ENCODE peak calls at places on chromosomes 16 and 17, in four cellular contexts. One of them, this sample, is unnamed.

GRCh38 chr16:22213801-22214200 is 7.7 kb downstream of the EEF2K start:
- DNase-seq in H1: no peak
- DNase-seq in K562: no peak
- DNase-seq in GM12878: no peak
- DNase-seq in this sample: no peak

GRCh38 chr16:50183316-50183715 is 30.2 kb downstream of the TENT4B start:
- DNase-seq in H1: no peak
- DNase-seq in K562: no peak
- DNase-seq in GM12878: no peak
- DNase-seq in this sample: no peak

GRCh38 chr16:2004795-2005517 is 4.7 kb downstream of the ZNF598 start:
- DNase-seq in H1: no peak
- DNase-seq in K562: no peak
- DNase-seq in GM12878: no peak
- DNase-seq in this sample: no peak

GRCh38 chr17:28712037-28712704 is 483 bp upstream of the PROCA1 start:
- DNase-seq in H1: peak
- DNase-seq in K562: peak
- DNase-seq in GM12878: no peak
- DNase-seq in this sample: no peak

GRCh38 chr17:59357219-59357699 is 25.8 kb downstream of the YPEL2 start:
- DNase-seq in H1: no peak
- DNase-seq in K562: no peak
- DNase-seq in GM12878: no peak
- DNase-seq in this sample: no peak

GRCh38 chr17:51016099-51016498 is 104.6 kb downstream of the SPAG9 start:
- DNase-seq in H1: no peak
- DNase-seq in K562: no peak
- DNase-seq in GM12878: no peak
- DNase-seq in this sample: no peak

GRCh38 chr17:51869387-51869786 is 289.1 kb downstream of the CA10 start:
- DNase-seq in H1: peak
- DNase-seq in K562: no peak
- DNase-seq in GM12878: no peak
- DNase-seq in this sample: no peak

GRCh38 chr17:10021239-10021638 is 116.2 kb upstream of the RCVRN start:
- DNase-seq in H1: no peak
- DNase-seq in K562: no peak
- DNase-seq in GM12878: no peak
- DNase-seq in this sample: no peak

GRCh38 chr17:12618557-12618956 is 47.1 kb upstream of the MYOCD start:
- DNase-seq in H1: no peak
- DNase-seq in K562: no peak
- DNase-seq in GM12878: no peak
- DNase-seq in this sample: no peak

GRCh38 chr17:57551321-57552079 is 193.6 kb downstream of the CCDC182 start:
- DNase-seq in H1: no peak
- DNase-seq in K562: no peak
- DNase-seq in GM12878: peak
- DNase-seq in this sample: no peak

GRCh38 chr17:28777178-28777577 is 33.4 kb downstream of the TRAF4 start:
- DNase-seq in H1: no peak
- DNase-seq in K562: no peak
- DNase-seq in GM12878: no peak
- DNase-seq in this sample: no peak

GRCh38 chr17:56502120-56502519 is 91.4 kb upstream of the NOG start:
- DNase-seq in H1: no peak
- DNase-seq in K562: no peak
- DNase-seq in GM12878: no peak
- DNase-seq in this sample: no peak

GRCh38 chr16:66474750-66475199 is 47.7 kb downstream of the BEAN1 start:
- DNase-seq in H1: peak
- DNase-seq in K562: no peak
- DNase-seq in GM12878: peak
- DNase-seq in this sample: no peak

GRCh38 chr16:72371307-72372081 is 199.5 kb upstream of the PMFBP1 start:
- DNase-seq in H1: no peak
- DNase-seq in K562: no peak
- DNase-seq in GM12878: no peak
- DNase-seq in this sample: no peak

GRCh38 chr17:17087424-17088103 is 45.3 kb downstream of the MPRIP start:
- DNase-seq in H1: no peak
- DNase-seq in K562: no peak
- DNase-seq in GM12878: no peak
- DNase-seq in this sample: no peak

GRCh38 chr17:32783602-32784001 is 93.3 kb downstream of the MYO1D start:
- DNase-seq in H1: no peak
- DNase-seq in K562: peak
- DNase-seq in GM12878: peak
- DNase-seq in this sample: peak

GRCh38 chr17:43907425-43907981 is at the start of gene MPP2:
- DNase-seq in H1: peak
- DNase-seq in K562: peak
- DNase-seq in GM12878: no peak
- DNase-seq in this sample: peak

GRCh38 chr16:17106243-17106791 is 364.4 kb downstream of the XYLT1 start:
- DNase-seq in H1: no peak
- DNase-seq in K562: no peak
- DNase-seq in GM12878: peak
- DNase-seq in this sample: no peak

GRCh38 chr16:56332464-56333079 is 92.8 kb downstream of the AMFR start:
- DNase-seq in H1: peak
- DNase-seq in K562: peak
- DNase-seq in GM12878: no peak
- DNase-seq in this sample: peak

GRCh38 chr17:42252528-42253172 is 23.5 kb downstream of the STAT5B start:
- DNase-seq in H1: no peak
- DNase-seq in K562: no peak
- DNase-seq in GM12878: no peak
- DNase-seq in this sample: no peak

GRCh38 chr17:4946312-4946976 is 1.9 kb downstream of the PFN1 start:
- DNase-seq in H1: no peak
- DNase-seq in K562: no peak
- DNase-seq in GM12878: no peak
- DNase-seq in this sample: no peak

GRCh38 chr16:8565498-8565897 is 24.8 kb downstream of the TMEM114 start:
- DNase-seq in H1: peak
- DNase-seq in K562: no peak
- DNase-seq in GM12878: no peak
- DNase-seq in this sample: no peak
- TF ChIP-seq NRF1 in H1: no peak
- TF ChIP-seq NRF1 in K562: no peak
- TF ChIP-seq NRF1 in GM12878: no peak
- TF ChIP-seq NRF1 in this sample: no peak

DNA sequence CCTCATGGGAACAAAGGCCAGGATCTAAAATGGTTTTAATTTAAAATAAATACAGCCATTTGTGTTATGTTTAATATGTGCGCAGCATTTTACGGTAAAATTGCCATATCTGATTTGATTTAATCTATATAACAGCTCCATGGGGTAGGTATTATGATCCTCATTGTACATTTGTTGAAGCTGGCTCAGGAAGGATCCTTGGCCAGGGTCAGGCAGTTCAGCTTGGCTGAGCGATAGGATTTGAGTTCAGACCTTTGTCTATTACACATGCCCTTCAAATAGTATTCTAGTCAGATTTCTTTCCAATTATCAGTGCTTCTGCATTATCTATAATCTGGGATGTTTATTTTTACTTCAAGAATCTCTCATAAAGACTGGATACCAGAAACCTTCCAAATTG is 950.4 kb upstream of the EEF2KMT start:
- DNase-seq in H1: no peak
- DNase-seq in K562: no peak
- DNase-seq in GM12878: no peak
- DNase-seq in this sample: peak
- TF ChIP-seq NRF1 in H1: no peak
- TF ChIP-seq NRF1 in K562: no peak
- TF ChIP-seq NRF1 in GM12878: no peak
- TF ChIP-seq NRF1 in this sample: no peak

GRCh38 chr17:47072881-47073280 is 93.8 kb upstream of the RPRML start:
- DNase-seq in H1: peak
- DNase-seq in K562: no peak
- DNase-seq in GM12878: no peak
- DNase-seq in this sample: peak
- TF ChIP-seq NRF1 in H1: no peak
- TF ChIP-seq NRF1 in K562: no peak
- TF ChIP-seq NRF1 in GM12878: no peak
- TF ChIP-seq NRF1 in this sample: no peak

GRCh38 chr16:84547539-84548058 is 43.1 kb upstream of the MEAK7 start:
- DNase-seq in H1: peak
- DNase-seq in K562: no peak
- DNase-seq in GM12878: no peak
- DNase-seq in this sample: no peak

GRCh38 chr16:84548971-84549844 is 44.7 kb upstream of the MEAK7 start:
- DNase-seq in H1: no peak
- DNase-seq in K562: no peak
- DNase-seq in GM12878: no peak
- DNase-seq in this sample: peak

GRCh38 chr16:84550096-84550495 is 45.6 kb upstream of the MEAK7 start:
- DNase-seq in H1: no peak
- DNase-seq in K562: no peak
- DNase-seq in GM12878: no peak
- DNase-seq in this sample: no peak

GRCh38 chr16:84546669-84547538 is 42.4 kb upstream of the MEAK7 start:
- DNase-seq in H1: no peak
- DNase-seq in K562: no peak
- DNase-seq in GM12878: no peak
- DNase-seq in this sample: no peak

DNA sequence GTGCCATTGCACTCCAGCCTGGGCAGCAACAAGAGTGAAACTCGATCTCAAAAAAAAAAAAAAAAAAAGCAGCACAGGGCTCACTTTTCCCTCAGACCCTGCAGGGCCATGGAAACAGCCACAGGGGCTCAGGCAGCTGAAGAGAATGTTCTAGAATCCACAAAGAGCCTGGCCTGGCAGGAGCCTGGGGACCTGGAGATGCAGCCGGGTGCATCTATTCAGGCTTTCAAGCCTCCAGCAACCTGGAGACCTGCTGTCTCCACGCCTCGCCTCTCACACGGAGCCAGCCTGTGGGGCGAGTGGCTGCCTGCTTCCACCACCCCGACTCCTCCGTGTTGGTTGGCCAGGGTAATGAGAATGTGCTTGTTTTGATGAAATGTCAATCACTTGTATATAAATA is 44.0 kb upstream of the MEAK7 start:
- DNase-seq in H1: no peak
- DNase-seq in K562: no peak
- DNase-seq in GM12878: no peak
- DNase-seq in this sample: no peak
- TF ChIP-seq NRF1 in H1: no peak
- TF ChIP-seq NRF1 in K562: no peak
- TF ChIP-seq NRF1 in GM12878: no peak
- TF ChIP-seq NRF1 in this sample: no peak

GRCh38 chr17:27603446-27603820 is 27.6 kb upstream of the LGALS9 start:
- DNase-seq in H1: no peak
- DNase-seq in K562: no peak
- DNase-seq in GM12878: no peak
- DNase-seq in this sample: no peak

GRCh38 chr17:27602721-27603445 is 28.1 kb upstream of the LGALS9 start:
- DNase-seq in H1: peak
- DNase-seq in K562: peak
- DNase-seq in GM12878: no peak
- DNase-seq in this sample: peak

GRCh38 chr17:27601975-27602302 is 29.0 kb upstream of the LGALS9 start:
- DNase-seq in H1: no peak
- DNase-seq in K562: no peak
- DNase-seq in GM12878: no peak
- DNase-seq in this sample: no peak

GRCh38 chr17:27600471-27600870 is 30.5 kb upstream of the LGALS9 start:
- DNase-seq in H1: no peak
- DNase-seq in K562: no peak
- DNase-seq in GM12878: no peak
- DNase-seq in this sample: no peak

DNA sequence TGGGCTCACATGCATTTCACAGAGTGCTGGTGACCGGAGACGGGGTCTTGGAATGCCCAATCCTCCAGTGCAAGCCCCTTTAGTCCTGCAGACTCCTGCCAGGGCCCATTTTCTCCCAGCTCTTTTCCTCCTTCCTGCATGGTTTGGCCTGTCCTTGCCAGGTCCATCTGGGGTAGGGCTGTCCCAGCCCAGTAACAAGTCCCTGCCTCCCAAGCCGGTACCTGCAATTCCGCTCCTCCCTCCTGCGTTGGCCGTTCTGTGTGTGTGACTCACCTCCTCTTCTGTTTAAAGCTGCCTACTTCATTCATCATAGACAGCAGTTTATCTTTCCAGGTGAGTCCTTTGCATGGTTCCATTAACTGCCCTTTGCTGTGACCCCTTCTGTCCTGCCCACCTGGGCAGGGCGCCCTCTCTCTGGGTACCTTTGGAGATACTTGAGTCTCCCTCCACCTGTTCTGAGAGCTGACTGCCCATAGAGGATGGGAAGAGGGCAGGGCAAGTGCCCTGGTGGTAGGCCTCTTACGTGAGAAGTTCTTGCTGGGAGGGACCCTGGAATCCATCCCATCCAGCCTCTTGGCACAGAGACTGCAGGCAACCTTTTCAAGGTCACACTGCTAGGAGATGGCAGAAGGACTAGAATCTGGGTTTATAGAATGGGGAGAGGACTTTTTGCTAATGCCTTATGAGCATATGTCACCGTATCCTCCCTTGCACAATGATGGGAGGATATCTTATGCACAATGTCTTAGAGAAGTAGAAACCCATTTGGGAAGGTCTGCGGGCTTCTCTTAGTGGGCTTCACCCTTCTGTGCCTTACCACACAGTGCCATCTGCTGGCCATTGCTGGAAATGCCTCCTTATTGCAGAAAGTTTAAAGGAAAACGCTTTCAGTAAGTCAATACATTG is 29.7 kb upstream of the LGALS9 start:
- DNase-seq in H1: peak
- DNase-seq in K562: peak
- DNase-seq in GM12878: peak
- DNase-seq in this sample: peak
- TF ChIP-seq NRF1 in H1: no peak
- TF ChIP-seq NRF1 in K562: no peak
- TF ChIP-seq NRF1 in GM12878: no peak
- TF ChIP-seq NRF1 in this sample: no peak

DNA sequence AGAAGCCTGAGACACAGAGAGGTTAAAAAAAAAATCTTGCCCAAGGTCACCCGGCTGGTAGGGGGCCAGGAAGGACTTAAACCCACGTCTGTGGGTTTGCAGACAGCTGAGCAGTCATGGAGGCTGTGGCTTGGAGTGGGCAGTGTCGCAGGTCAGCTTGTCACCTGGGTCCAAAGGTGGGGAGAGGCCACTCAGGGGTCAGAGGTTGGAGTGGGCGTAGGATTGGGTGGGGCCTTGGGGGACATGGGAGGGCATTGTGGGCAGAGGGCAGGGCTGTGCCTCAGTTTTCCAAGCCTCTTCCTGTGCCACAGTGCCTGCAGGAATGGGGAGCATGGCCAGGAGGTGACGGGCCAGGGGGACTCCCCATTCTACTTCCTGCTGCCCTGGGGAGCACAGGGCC is 2.0 kb upstream of the NDRG4 start:
- DNase-seq in H1: no peak
- DNase-seq in K562: no peak
- DNase-seq in GM12878: no peak
- DNase-seq in this sample: no peak
- TF ChIP-seq NRF1 in H1: no peak
- TF ChIP-seq NRF1 in K562: no peak
- TF ChIP-seq NRF1 in GM12878: no peak
- TF ChIP-seq NRF1 in this sample: no peak